ENCODE peak calls at places on chromosomes 13 and 19, in four cellular contexts. U is IMR-90, L is GM12878, G is K562. J is an unnamed sample.
A peak's percentile ranks its signal among the peaks of the same experiment; 100 is the strongest.

GRCh38 chr13:46552302-46552680 is 679 bp upstream of the LRCH1 start:
- DNase-seq in L (no peak), U (no peak), G (no peak), J (no peak)

GRCh38 chr13:75860935-75861334 is 224.8 kb downstream of the LMO7 start:
- DNase-seq in U (peak; percentile 30), L (no peak), G (no peak), J (no peak)

GRCh38 chr13:104553156-104553555 is 1486.9 kb upstream of the SLC10A2 start:
- DNase-seq in U (peak; percentile 1), G (no peak), L (no peak), J (no peak)

GRCh38 chr13:27523345-27524073 is 73.1 kb upstream of the MTIF3 start:
- DNase-seq in U (no peak), L (no peak), G (no peak), J (no peak)

GRCh38 chr19:51258165-51258564 is 7.3 kb downstream of the SIGLECL1 start:
- DNase-seq in G (no peak), L (no peak), U (no peak), J (no peak)

GRCh38 chr13:21453352-21454089 is 5.6 kb downstream of the ZDHHC20 start:
- DNase-seq in G (no peak), L (no peak), U (no peak), J (no peak)

GRCh38 chr13:40247845-40248244 is 418.6 kb downstream of the FOXO1 start:
- DNase-seq in G (no peak), L (no peak), U (no peak), J (no peak)

GRCh38 chr13:40996433-40997095 is 22.6 kb downstream of the ELF1 start:
- DNase-seq in G (no peak), L (no peak), U (no peak), J (no peak)

GRCh38 chr13:23899555-23899954 is 2.3 kb upstream of the C1QTNF9B start:
- DNase-seq in G (peak; percentile 13), U (peak; percentile 74), L (no peak), J (no peak)

GRCh38 chr13:97522243-97522642 is 88.3 kb downstream of the RAP2A start:
- DNase-seq in G (no peak), L (no peak), U (no peak), J (no peak)

GRCh38 chr13:113001251-113002140 is 32.5 kb downstream of the MCF2L start:
- DNase-seq in G (no peak), U (peak; percentile 3), L (no peak), J (no peak)

GRCh38 chr13:46983881-46984280 is 87.0 kb upstream of the HTR2A start:
- DNase-seq in U (peak; percentile 76), L (peak; percentile 82), G (no peak), J (no peak)

GRCh38 chr13:35964764-35965163 is 166.4 kb downstream of the DCLK1 start:
- DNase-seq in U (peak; percentile 68), L (no peak), G (no peak), J (no peak)

GRCh38 chr13:94233401-94233800 is 246.1 kb downstream of the DCT start:
- DNase-seq in L (no peak), G (no peak), U (peak; percentile 96), J (peak; percentile 54)

GRCh38 chr19:28633223-28634030 is 579.5 kb downstream of the UQCRFS1 start:
- DNase-seq in L (no peak), U (peak; percentile 1), G (peak; percentile 73), J (peak; percentile 61)

GRCh38 chr13:86838411-86839120 is 832.6 kb upstream of the SLITRK5 start:
- DNase-seq in G (no peak), L (no peak), U (no peak), J (no peak)

GRCh38 chr13:44017756-44018309 is 138.1 kb downstream of the LACC1 start:
- DNase-seq in L (no peak), G (no peak), U (no peak), J (no peak)

GRCh38 chr13:44022196-44022595 is 142.5 kb downstream of the LACC1 start:
- DNase-seq in L (no peak), G (no peak), U (no peak), J (peak; percentile 44)

GRCh38 chr13:44024496-44025155 is 144.9 kb downstream of the LACC1 start:
- DNase-seq in L (no peak), G (no peak), U (no peak), J (no peak)

GRCh38 chr13:44026194-44026593 is 146.5 kb downstream of the LACC1 start:
- DNase-seq in G (no peak), U (no peak), L (no peak), J (no peak)

GRCh38 chr13:44021422-44021821 is 141.7 kb downstream of the LACC1 start:
- DNase-seq in G (no peak), L (no peak), U (no peak), J (no peak)
- TF ChIP-seq ELK1 in G (no peak), L (no peak), U (no peak), J (no peak)

DNA sequence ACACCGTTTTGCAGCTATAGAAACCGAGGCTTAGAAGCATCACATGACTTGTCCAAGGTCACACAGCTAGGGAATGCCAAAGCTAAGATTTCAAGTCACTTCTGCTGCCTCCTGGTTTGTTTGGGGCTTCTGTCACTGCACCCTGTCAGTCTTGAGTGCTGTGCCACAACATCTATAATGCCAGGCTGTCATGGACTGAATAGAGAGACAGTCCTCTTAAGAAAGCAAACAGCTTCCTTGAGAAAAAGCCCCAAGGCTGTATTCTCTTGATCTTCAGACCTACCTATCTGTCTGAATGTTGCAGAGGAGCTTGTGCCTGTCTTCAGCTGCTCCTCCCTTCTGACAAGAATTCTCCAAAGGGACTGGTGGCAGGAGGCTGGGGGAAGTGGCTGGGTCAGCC is 81.6 kb downstream of the OLFM4 start:
- DNase-seq in G (no peak), L (no peak), U (no peak), J (no peak)
- H3K4me3 ChIP-seq in G (no peak overlapping the region), L (no peak overlapping the region), U (no peak overlapping the region), J (no peak overlapping the region)

GRCh38 chr19:29671393-29672076 is 6.3 kb downstream of the PLEKHF1 start:
- DNase-seq in U (no peak), L (peak; percentile 88), G (peak; percentile 63), J (no peak)
- TF ChIP-seq ELK1 in U (no peak), L (no peak), G (no peak), J (no peak)

GRCh38 chr19:11780431-11781020 is 13.7 kb downstream of the ZNF441 start:
- DNase-seq in G (no peak), L (no peak), U (no peak), J (no peak)

GRCh38 chr19:11783767-11784166 is 14.6 kb upstream of the ZNF491 start:
- DNase-seq in U (no peak), L (no peak), G (no peak), J (no peak)

GRCh38 chr19:11784356-11784755 is 14.0 kb upstream of the ZNF491 start:
- DNase-seq in L (no peak), G (no peak), U (no peak), J (no peak)

GRCh38 chr19:11781295-11782057 is 14.7 kb downstream of the ZNF441 start:
- DNase-seq in U (peak; percentile 7), G (no peak), L (no peak), J (no peak)
- H3K4me3 ChIP-seq in U (no peak overlapping the region), G (no peak overlapping the region), L (no peak overlapping the region), J (no peak overlapping the region)

GRCh38 chr19:33235269-33235995 is 9.8 kb upstream of the SLC7A10 start:
- DNase-seq in U (peak; percentile 55), G (peak; percentile 81), L (peak; percentile 61), J (peak; percentile 88)
- TF ChIP-seq ELK1 in U (no peak), G (no peak), L (no peak), J (no peak)

GRCh38 chr19:38267780-38268430 is 3.5 kb downstream of the SPINT2 start:
- DNase-seq in U (no peak), L (no peak), G (no peak), J (peak; percentile 70)

GRCh38 chr19:38270587-38271167 is 6.3 kb downstream of the SPINT2 start:
- DNase-seq in L (no peak), U (peak; percentile 56), G (peak; percentile 87), J (peak; percentile 99)

GRCh38 chr19:38266981-38267597 is 2.7 kb downstream of the SPINT2 start:
- DNase-seq in G (peak; percentile 42), L (no peak), U (peak; percentile 78), J (peak; percentile 68)

GRCh38 chr19:38266070-38266469 is 1.7 kb downstream of the SPINT2 start:
- DNase-seq in G (no peak), U (no peak), L (no peak), J (no peak)

GRCh38 chr19:38268539-38268938 is 4.2 kb downstream of the SPINT2 start:
- DNase-seq in U (no peak), G (no peak), L (no peak), J (peak; percentile 68)
- H3K4me3 ChIP-seq in U (no peak overlapping the region), G (no peak overlapping the region), L (no peak overlapping the region), J (no peak overlapping the region)

GRCh38 chr19:17283504-17283996 is 1.8 kb downstream of the ANKLE1 start:
- DNase-seq in L (no peak), U (no peak), G (no peak), J (no peak)

GRCh38 chr19:17281391-17282304 is at the start of gene ANKLE1:
- DNase-seq in G (peak; percentile 59), L (peak; percentile 32), U (no peak), J (no peak)

GRCh38 chr19:17285415-17286135 is 3.9 kb downstream of the ANKLE1 start:
- DNase-seq in G (no peak), L (no peak), U (no peak), J (no peak)

GRCh38 chr19:17279436-17279835 is 2.3 kb upstream of the ANKLE1 start:
- DNase-seq in G (no peak), L (no peak), U (no peak), J (no peak)

GRCh38 chr19:17282488-17283256 is 971 bp downstream of the ANKLE1 start:
- DNase-seq in L (peak; percentile 46), U (peak; percentile 62), G (peak; percentile 88), J (peak; percentile 83)
- TF ChIP-seq ELK1 in L (no peak), U (no peak), G (no peak), J (no peak)